ENCODE peak calls at places on chromosomes 7 and 10, in nine cellular contexts. C, E, D, U, P, G, B, J and H are unnamed samples.

GRCh38 chr10:86556532-86556931 is 34.9 kb upstream of the WAPL start:
- DNase-seq in C (no peak), E (no peak), D (no peak), U (no peak), P (no peak), G (no peak), B (no peak), J (no peak), H (no peak)

GRCh38 chr10:101123085-101123814 is 7.8 kb upstream of the TLX1 start:
- DNase-seq in C (peak), E (no peak), D (no peak), U (no peak), P (no peak), G (no peak), B (no peak), J (no peak), H (peak)

GRCh38 chr10:101588879-101589278 is 758 bp downstream of the DPCD start:
- DNase-seq in C (no peak), E (peak), D (no peak), U (no peak), P (no peak), G (no peak), B (no peak), J (peak), H (no peak)

GRCh38 chr7:14207711-14208110 is 218.2 kb upstream of the ETV1 start:
- DNase-seq in C (no peak), E (no peak), D (no peak), U (no peak), P (no peak), G (no peak), B (no peak), J (no peak), H (no peak)

GRCh38 chr7:50661345-50662058 is 96.3 kb upstream of the DDC start:
- DNase-seq in C (no peak), E (no peak), D (no peak), U (peak), P (no peak), G (no peak), B (no peak), J (no peak), H (peak)

GRCh38 chr7:22234247-22234646 is 122.7 kb downstream of the RAPGEF5 start:
- DNase-seq in C (no peak), E (no peak), D (no peak), U (no peak), P (no peak), G (no peak), B (no peak), J (no peak), H (no peak)

GRCh38 chr7:6446977-6447588 is 671 bp downstream of the DAGLB start:
- DNase-seq in C (peak), E (peak), D (peak), U (peak), P (no peak), G (peak), B (peak), J (peak), H (peak)

GRCh38 chr10:70074147-70074546 is 21.5 kb downstream of the MACROH2A2 start:
- DNase-seq in C (no peak), E (no peak), D (no peak), U (no peak), P (no peak), G (no peak), B (no peak), J (no peak), H (no peak)

GRCh38 chr10:87585565-87586514 is 73.8 kb upstream of the PAPSS2 start:
- DNase-seq in C (no peak), E (no peak), D (no peak), U (no peak), P (no peak), G (no peak), B (no peak), J (peak), H (no peak)

GRCh38 chr7:51124321-51124720 is 192.3 kb downstream of the COBL start:
- DNase-seq in C (no peak), E (no peak), D (no peak), U (no peak), P (no peak), G (no peak), B (no peak), J (no peak), H (no peak)

GRCh38 chr7:148049068-148049467 is 541.5 kb upstream of the C7orf33 start:
- DNase-seq in C (no peak), E (no peak), D (no peak), U (no peak), P (no peak), G (no peak), B (no peak), J (no peak), H (no peak)

GRCh38 chr7:74015670-74016069 is 12.3 kb upstream of the ELN start:
- DNase-seq in C (no peak), E (no peak), D (no peak), U (no peak), P (no peak), G (no peak), B (no peak), J (no peak), H (no peak)

GRCh38 chr10:125014984-125015944 is 73.3 kb downstream of the ZRANB1 start:
- DNase-seq in C (peak), E (peak), D (no peak), U (no peak), P (no peak), G (no peak), B (no peak), J (no peak), H (no peak)

GRCh38 chr7:150425670-150426069 is 24.8 kb upstream of the GIMAP8 start:
- DNase-seq in C (no peak), E (no peak), D (no peak), U (no peak), P (no peak), G (no peak), B (no peak), J (no peak), H (no peak)

GRCh38 chr10:61975107-61975932 is 73.8 kb downstream of the ARID5B start:
- DNase-seq in C (peak), E (peak), D (no peak), U (no peak), P (no peak), G (no peak), B (no peak), J (no peak), H (no peak)